ENCODE peak calls at places on chromosomes 12 and 14, in seven cellular contexts. One of them, this sample, is unnamed.

GRCh38 chr12:27975222-27976136 is 2.9 kb upstream of the PTHLH start:
- DNase-seq in stimulated activated CD4-positive, alpha-beta T cell treated with anti-CD3 and anti-CD28 coated beads, Interleukin-2, amount 100 ng/mL, for 24 hours: peak
- DNase-seq in CD4-positive, alpha-beta T cell: no peak
- DNase-seq in effector memory CD8-positive, alpha-beta T cell: no peak
- DNase-seq in fibroblast of mammary gland: peak
- DNase-seq in NCI-H187: no peak
- DNase-seq in Kasumi-1: peak
- DNase-seq in this sample: peak

GRCh38 chr12:52522346-52523011 is 2.3 kb upstream of the KRT5 start:
- DNase-seq in stimulated activated CD4-positive, alpha-beta T cell treated with anti-CD3 and anti-CD28 coated beads, Interleukin-2, amount 100 ng/mL, for 24 hours: no peak
- DNase-seq in CD4-positive, alpha-beta T cell: no peak
- DNase-seq in effector memory CD8-positive, alpha-beta T cell: no peak
- DNase-seq in fibroblast of mammary gland: no peak
- DNase-seq in NCI-H187: no peak
- DNase-seq in Kasumi-1: no peak
- DNase-seq in this sample: no peak

GRCh38 chr12:11621797-11622423 is 27.6 kb upstream of the ETV6 start:
- DNase-seq in stimulated activated CD4-positive, alpha-beta T cell treated with anti-CD3 and anti-CD28 coated beads, Interleukin-2, amount 100 ng/mL, for 24 hours: no peak
- DNase-seq in CD4-positive, alpha-beta T cell: peak
- DNase-seq in effector memory CD8-positive, alpha-beta T cell: peak
- DNase-seq in fibroblast of mammary gland: peak
- DNase-seq in NCI-H187: no peak
- DNase-seq in Kasumi-1: no peak
- DNase-seq in this sample: peak

GRCh38 chr14:24630872-24631477 is 3.0 kb downstream of the GZMB start:
- DNase-seq in stimulated activated CD4-positive, alpha-beta T cell treated with anti-CD3 and anti-CD28 coated beads, Interleukin-2, amount 100 ng/mL, for 24 hours: no peak
- DNase-seq in CD4-positive, alpha-beta T cell: no peak
- DNase-seq in effector memory CD8-positive, alpha-beta T cell: no peak
- DNase-seq in fibroblast of mammary gland: peak
- DNase-seq in NCI-H187: no peak
- DNase-seq in Kasumi-1: no peak
- DNase-seq in this sample: no peak

GRCh38 chr12:114013601-114014345 is 47.6 kb upstream of the RBM19 start:
- DNase-seq in stimulated activated CD4-positive, alpha-beta T cell treated with anti-CD3 and anti-CD28 coated beads, Interleukin-2, amount 100 ng/mL, for 24 hours: no peak
- DNase-seq in CD4-positive, alpha-beta T cell: no peak
- DNase-seq in effector memory CD8-positive, alpha-beta T cell: no peak
- DNase-seq in fibroblast of mammary gland: peak
- DNase-seq in NCI-H187: no peak
- DNase-seq in Kasumi-1: no peak
- DNase-seq in this sample: peak

GRCh38 chr14:35234007-35234406 is 58.2 kb upstream of the PSMA6 start:
- DNase-seq in stimulated activated CD4-positive, alpha-beta T cell treated with anti-CD3 and anti-CD28 coated beads, Interleukin-2, amount 100 ng/mL, for 24 hours: no peak
- DNase-seq in CD4-positive, alpha-beta T cell: no peak
- DNase-seq in effector memory CD8-positive, alpha-beta T cell: no peak
- DNase-seq in fibroblast of mammary gland: peak
- DNase-seq in NCI-H187: no peak
- DNase-seq in Kasumi-1: no peak
- DNase-seq in this sample: no peak

GRCh38 chr12:88579572-88579940 is 715 bp downstream of the KITLG start:
- DNase-seq in stimulated activated CD4-positive, alpha-beta T cell treated with anti-CD3 and anti-CD28 coated beads, Interleukin-2, amount 100 ng/mL, for 24 hours: no peak
- DNase-seq in CD4-positive, alpha-beta T cell: no peak
- DNase-seq in effector memory CD8-positive, alpha-beta T cell: no peak
- DNase-seq in fibroblast of mammary gland: no peak
- DNase-seq in NCI-H187: no peak
- DNase-seq in Kasumi-1: no peak
- DNase-seq in this sample: no peak

GRCh38 chr14:89625208-89625987 is 208.4 kb upstream of the FOXN3 start:
- DNase-seq in stimulated activated CD4-positive, alpha-beta T cell treated with anti-CD3 and anti-CD28 coated beads, Interleukin-2, amount 100 ng/mL, for 24 hours: no peak
- DNase-seq in CD4-positive, alpha-beta T cell: no peak
- DNase-seq in effector memory CD8-positive, alpha-beta T cell: no peak
- DNase-seq in fibroblast of mammary gland: no peak
- DNase-seq in NCI-H187: peak
- DNase-seq in Kasumi-1: no peak
- DNase-seq in this sample: no peak

GRCh38 chr12:24864796-24865125 is 84.1 kb downstream of the BCAT1 start:
- DNase-seq in stimulated activated CD4-positive, alpha-beta T cell treated with anti-CD3 and anti-CD28 coated beads, Interleukin-2, amount 100 ng/mL, for 24 hours: no peak
- DNase-seq in CD4-positive, alpha-beta T cell: no peak
- DNase-seq in effector memory CD8-positive, alpha-beta T cell: no peak
- DNase-seq in fibroblast of mammary gland: no peak
- DNase-seq in NCI-H187: no peak
- DNase-seq in Kasumi-1: no peak
- DNase-seq in this sample: no peak

GRCh38 chr12:132523576-132524331 is 33.8 kb downstream of the FBRSL1 start:
- DNase-seq in stimulated activated CD4-positive, alpha-beta T cell treated with anti-CD3 and anti-CD28 coated beads, Interleukin-2, amount 100 ng/mL, for 24 hours: peak
- DNase-seq in CD4-positive, alpha-beta T cell: peak
- DNase-seq in effector memory CD8-positive, alpha-beta T cell: peak
- DNase-seq in fibroblast of mammary gland: peak
- DNase-seq in NCI-H187: no peak
- DNase-seq in Kasumi-1: peak
- DNase-seq in this sample: peak

GRCh38 chr12:49358548-49359141 is 8.6 kb upstream of the SPATS2 start:
- DNase-seq in stimulated activated CD4-positive, alpha-beta T cell treated with anti-CD3 and anti-CD28 coated beads, Interleukin-2, amount 100 ng/mL, for 24 hours: peak
- DNase-seq in CD4-positive, alpha-beta T cell: no peak
- DNase-seq in effector memory CD8-positive, alpha-beta T cell: peak
- DNase-seq in fibroblast of mammary gland: peak
- DNase-seq in NCI-H187: peak
- DNase-seq in Kasumi-1: peak
- DNase-seq in this sample: peak

GRCh38 chr12:69204191-69204590 is 35.2 kb upstream of the CPSF6 start:
- DNase-seq in stimulated activated CD4-positive, alpha-beta T cell treated with anti-CD3 and anti-CD28 coated beads, Interleukin-2, amount 100 ng/mL, for 24 hours: no peak
- DNase-seq in CD4-positive, alpha-beta T cell: no peak
- DNase-seq in effector memory CD8-positive, alpha-beta T cell: no peak
- DNase-seq in fibroblast of mammary gland: no peak
- DNase-seq in NCI-H187: no peak
- DNase-seq in Kasumi-1: no peak
- DNase-seq in this sample: no peak

GRCh38 chr14:85333313-85333712 is 196.6 kb upstream of the FLRT2 start:
- DNase-seq in stimulated activated CD4-positive, alpha-beta T cell treated with anti-CD3 and anti-CD28 coated beads, Interleukin-2, amount 100 ng/mL, for 24 hours: no peak
- DNase-seq in CD4-positive, alpha-beta T cell: no peak
- DNase-seq in effector memory CD8-positive, alpha-beta T cell: no peak
- DNase-seq in fibroblast of mammary gland: peak
- DNase-seq in NCI-H187: no peak
- DNase-seq in Kasumi-1: peak
- DNase-seq in this sample: no peak

GRCh38 chr12:14260011-14260993 is 105.2 kb upstream of the ATF7IP start:
- DNase-seq in stimulated activated CD4-positive, alpha-beta T cell treated with anti-CD3 and anti-CD28 coated beads, Interleukin-2, amount 100 ng/mL, for 24 hours: no peak
- DNase-seq in CD4-positive, alpha-beta T cell: no peak
- DNase-seq in effector memory CD8-positive, alpha-beta T cell: no peak
- DNase-seq in fibroblast of mammary gland: peak
- DNase-seq in NCI-H187: no peak
- DNase-seq in Kasumi-1: no peak
- DNase-seq in this sample: peak

GRCh38 chr14:54690887-54691286 is 124.0 kb downstream of the SAMD4A start:
- DNase-seq in stimulated activated CD4-positive, alpha-beta T cell treated with anti-CD3 and anti-CD28 coated beads, Interleukin-2, amount 100 ng/mL, for 24 hours: no peak
- DNase-seq in CD4-positive, alpha-beta T cell: no peak
- DNase-seq in effector memory CD8-positive, alpha-beta T cell: no peak
- DNase-seq in fibroblast of mammary gland: no peak
- DNase-seq in NCI-H187: no peak
- DNase-seq in Kasumi-1: no peak
- DNase-seq in this sample: no peak

GRCh38 chr14:81231540-81231939 is 10.8 kb upstream of the GTF2A1 start:
- DNase-seq in stimulated activated CD4-positive, alpha-beta T cell treated with anti-CD3 and anti-CD28 coated beads, Interleukin-2, amount 100 ng/mL, for 24 hours: no peak
- DNase-seq in CD4-positive, alpha-beta T cell: no peak
- DNase-seq in effector memory CD8-positive, alpha-beta T cell: no peak
- DNase-seq in fibroblast of mammary gland: no peak
- DNase-seq in NCI-H187: no peak
- DNase-seq in Kasumi-1: no peak
- DNase-seq in this sample: no peak

GRCh38 chr12:1838223-1838993 is 18.0 kb downstream of the LRTM2 start:
- DNase-seq in stimulated activated CD4-positive, alpha-beta T cell treated with anti-CD3 and anti-CD28 coated beads, Interleukin-2, amount 100 ng/mL, for 24 hours: no peak
- DNase-seq in CD4-positive, alpha-beta T cell: no peak
- DNase-seq in effector memory CD8-positive, alpha-beta T cell: no peak
- DNase-seq in fibroblast of mammary gland: no peak
- DNase-seq in NCI-H187: no peak
- DNase-seq in Kasumi-1: no peak
- DNase-seq in this sample: peak

GRCh38 chr14:55097894-55098560 is 31.0 kb upstream of the LGALS3 start:
- DNase-seq in stimulated activated CD4-positive, alpha-beta T cell treated with anti-CD3 and anti-CD28 coated beads, Interleukin-2, amount 100 ng/mL, for 24 hours: peak
- DNase-seq in CD4-positive, alpha-beta T cell: no peak
- DNase-seq in effector memory CD8-positive, alpha-beta T cell: peak
- DNase-seq in fibroblast of mammary gland: peak
- DNase-seq in NCI-H187: no peak
- DNase-seq in Kasumi-1: no peak
- DNase-seq in this sample: peak

GRCh38 chr14:33880330-33880729 is 70.5 kb downstream of the EGLN3 start:
- DNase-seq in stimulated activated CD4-positive, alpha-beta T cell treated with anti-CD3 and anti-CD28 coated beads, Interleukin-2, amount 100 ng/mL, for 24 hours: no peak
- DNase-seq in CD4-positive, alpha-beta T cell: no peak
- DNase-seq in effector memory CD8-positive, alpha-beta T cell: no peak
- DNase-seq in fibroblast of mammary gland: no peak
- DNase-seq in NCI-H187: no peak
- DNase-seq in Kasumi-1: no peak
- DNase-seq in this sample: no peak

GRCh38 chr12:26769611-26770010 is 63.4 kb downstream of the ITPR2 start:
- DNase-seq in stimulated activated CD4-positive, alpha-beta T cell treated with anti-CD3 and anti-CD28 coated beads, Interleukin-2, amount 100 ng/mL, for 24 hours: no peak
- DNase-seq in CD4-positive, alpha-beta T cell: no peak
- DNase-seq in effector memory CD8-positive, alpha-beta T cell: no peak
- DNase-seq in fibroblast of mammary gland: no peak
- DNase-seq in NCI-H187: no peak
- DNase-seq in Kasumi-1: no peak
- DNase-seq in this sample: no peak

GRCh38 chr12:46483572-46484395 is 111.2 kb upstream of the SLC38A2 start:
- DNase-seq in stimulated activated CD4-positive, alpha-beta T cell treated with anti-CD3 and anti-CD28 coated beads, Interleukin-2, amount 100 ng/mL, for 24 hours: no peak
- DNase-seq in CD4-positive, alpha-beta T cell: no peak
- DNase-seq in effector memory CD8-positive, alpha-beta T cell: no peak
- DNase-seq in fibroblast of mammary gland: peak
- DNase-seq in NCI-H187: no peak
- DNase-seq in Kasumi-1: no peak
- DNase-seq in this sample: no peak

GRCh38 chr12:62767506-62767905 is 167.4 kb downstream of the PPM1H start:
- DNase-seq in stimulated activated CD4-positive, alpha-beta T cell treated with anti-CD3 and anti-CD28 coated beads, Interleukin-2, amount 100 ng/mL, for 24 hours: no peak
- DNase-seq in CD4-positive, alpha-beta T cell: no peak
- DNase-seq in effector memory CD8-positive, alpha-beta T cell: no peak
- DNase-seq in fibroblast of mammary gland: peak
- DNase-seq in NCI-H187: no peak
- DNase-seq in Kasumi-1: no peak
- DNase-seq in this sample: no peak

GRCh38 chr14:72560856-72561493 is 332.9 kb downstream of the DPF3 start:
- DNase-seq in stimulated activated CD4-positive, alpha-beta T cell treated with anti-CD3 and anti-CD28 coated beads, Interleukin-2, amount 100 ng/mL, for 24 hours: no peak
- DNase-seq in CD4-positive, alpha-beta T cell: no peak
- DNase-seq in effector memory CD8-positive, alpha-beta T cell: no peak
- DNase-seq in fibroblast of mammary gland: no peak
- DNase-seq in NCI-H187: no peak
- DNase-seq in Kasumi-1: no peak
- DNase-seq in this sample: no peak

GRCh38 chr12:117272690-117273089 is 82.4 kb upstream of the FBXO21 start:
- DNase-seq in stimulated activated CD4-positive, alpha-beta T cell treated with anti-CD3 and anti-CD28 coated beads, Interleukin-2, amount 100 ng/mL, for 24 hours: no peak
- DNase-seq in CD4-positive, alpha-beta T cell: no peak
- DNase-seq in effector memory CD8-positive, alpha-beta T cell: no peak
- DNase-seq in fibroblast of mammary gland: no peak
- DNase-seq in NCI-H187: no peak
- DNase-seq in Kasumi-1: no peak
- DNase-seq in this sample: no peak

GRCh38 chr12:72269491-72269890 is 2.7 kb upstream of the TRHDE start:
- DNase-seq in stimulated activated CD4-positive, alpha-beta T cell treated with anti-CD3 and anti-CD28 coated beads, Interleukin-2, amount 100 ng/mL, for 24 hours: no peak
- DNase-seq in CD4-positive, alpha-beta T cell: no peak
- DNase-seq in effector memory CD8-positive, alpha-beta T cell: no peak
- DNase-seq in fibroblast of mammary gland: no peak
- DNase-seq in NCI-H187: no peak
- DNase-seq in Kasumi-1: no peak
- DNase-seq in this sample: no peak

GRCh38 chr12:19382111-19382526 is 57.2 kb upstream of the AEBP2 start:
- DNase-seq in stimulated activated CD4-positive, alpha-beta T cell treated with anti-CD3 and anti-CD28 coated beads, Interleukin-2, amount 100 ng/mL, for 24 hours: peak
- DNase-seq in CD4-positive, alpha-beta T cell: no peak
- DNase-seq in effector memory CD8-positive, alpha-beta T cell: no peak
- DNase-seq in fibroblast of mammary gland: peak
- DNase-seq in NCI-H187: no peak
- DNase-seq in Kasumi-1: no peak
- DNase-seq in this sample: peak

GRCh38 chr14:78709795-78710569 is 539.8 kb downstream of the NRXN3 start:
- DNase-seq in stimulated activated CD4-positive, alpha-beta T cell treated with anti-CD3 and anti-CD28 coated beads, Interleukin-2, amount 100 ng/mL, for 24 hours: no peak
- DNase-seq in CD4-positive, alpha-beta T cell: no peak
- DNase-seq in effector memory CD8-positive, alpha-beta T cell: no peak
- DNase-seq in fibroblast of mammary gland: no peak
- DNase-seq in NCI-H187: no peak
- DNase-seq in Kasumi-1: no peak
- DNase-seq in this sample: peak

GRCh38 chr12:47767197-47767724 is 5.8 kb upstream of the SLC48A1 start:
- DNase-seq in stimulated activated CD4-positive, alpha-beta T cell treated with anti-CD3 and anti-CD28 coated beads, Interleukin-2, amount 100 ng/mL, for 24 hours: peak
- DNase-seq in CD4-positive, alpha-beta T cell: peak
- DNase-seq in effector memory CD8-positive, alpha-beta T cell: peak
- DNase-seq in fibroblast of mammary gland: peak
- DNase-seq in NCI-H187: no peak
- DNase-seq in Kasumi-1: peak
- DNase-seq in this sample: peak

GRCh38 chr14:96484391-96484790 is 17.8 kb upstream of the PAPOLA start:
- DNase-seq in stimulated activated CD4-positive, alpha-beta T cell treated with anti-CD3 and anti-CD28 coated beads, Interleukin-2, amount 100 ng/mL, for 24 hours: no peak
- DNase-seq in CD4-positive, alpha-beta T cell: no peak
- DNase-seq in effector memory CD8-positive, alpha-beta T cell: no peak
- DNase-seq in fibroblast of mammary gland: peak
- DNase-seq in NCI-H187: no peak
- DNase-seq in Kasumi-1: no peak
- DNase-seq in this sample: peak

This sample was measured in NB4.